ENCODE peak calls at places on chromosomes 3 and 15, in four cellular contexts. N is AG09319, F is NCI-H1092 treated with DMSO at 0.1 percent for 48 hours, R is NCI-H1105. X is an unnamed sample.

GRCh38 chr15:56168394-56168793 is 75.3 kb downstream of the RFX7 start:
- DNase-seq in R (no peak), N (no peak), F (no peak), X (no peak)

GRCh38 chr3:128282392-128283196 is 129.3 kb downstream of the EEFSEC start:
- DNase-seq in R (no peak), F (peak; percentile 72), N (peak; percentile 53), X (no peak)

GRCh38 chr15:98906712-98907083 is 100.9 kb downstream of the PGPEP1L start:
- DNase-seq in N (no peak), R (no peak), F (no peak), X (no peak)

GRCh38 chr3:23959147-23959900 is 14.2 kb downstream of the NR1D2 start:
- DNase-seq in N (peak; percentile 27), R (no peak), F (no peak), X (no peak)

GRCh38 chr15:55628369-55628730 is 40.2 kb upstream of the PYGO1 start:
- DNase-seq in N (peak; percentile 15), R (no peak), F (no peak), X (no peak)

GRCh38 chr15:80371924-80372323 is 32.3 kb upstream of the ARNT2 start:
- DNase-seq in N (no peak), F (no peak), R (no peak), X (no peak)

GRCh38 chr3:185316740-185317407 is 46.1 kb upstream of the MAP3K13 start:
- DNase-seq in F (no peak), R (no peak), N (no peak), X (no peak)

GRCh38 chr3:183377307-183377959 is 51.0 kb downstream of the MCF2L2 start:
- DNase-seq in R (peak; percentile 94), N (no peak), F (no peak), X (no peak)

GRCh38 chr3:57597973-57598351 is 818 bp upstream of the ARF4 start:
- DNase-seq in R (no peak), F (peak; percentile 41), N (no peak), X (no peak)

GRCh38 chr15:74202461-74203401 is at the start of gene STRA6:
- DNase-seq in N (no peak), R (no peak), F (no peak), X (peak; percentile 41)

GRCh38 chr15:41115652-41116115 is 396 bp downstream of the INO80 start:
- DNase-seq in R (peak; percentile 2), N (peak; percentile 24), F (peak; percentile 42), X (no peak)

GRCh38 chr3:184786271-184787010 is 25.5 kb upstream of the VPS8 start:
- DNase-seq in F (no peak), N (peak; percentile 75), R (no peak), X (no peak)

GRCh38 chr3:115217678-115218451 is 70.8 kb upstream of the ZBTB20 start:
- DNase-seq in N (peak; percentile 40), R (peak; percentile 65), F (peak; percentile 73), X (peak; percentile 47)

GRCh38 chr3:190764231-190764630 is 98.3 kb downstream of the GMNC start:
- DNase-seq in F (no peak), N (no peak), R (no peak), X (no peak)

GRCh38 chr3:908839-909238 is 184.0 kb upstream of the CNTN6 start:
- DNase-seq in N (no peak), F (no peak), R (no peak), X (no peak)

GRCh38 chr3:9402410-9403228 is 5.2 kb downstream of the SETD5 start:
- DNase-seq in F (peak; percentile 19), R (peak; percentile 44), N (no peak), X (no peak)

GRCh38 chr3:132405188-132405587 is 12.1 kb upstream of the DNAJC13 start:
- DNase-seq in N (no peak), R (no peak), F (peak; percentile 64), X (no peak)

GRCh38 chr15:93235926-93236781 is 147.1 kb upstream of the RGMA start:
- DNase-seq in F (no peak), N (no peak), R (no peak), X (no peak)

GRCh38 chr3:123757281-123757940 is 126.7 kb downstream of the MYLK start:
- DNase-seq in F (no peak), R (no peak), N (no peak), X (no peak)

GRCh38 chr15:88647362-88648105 is 8.7 kb downstream of the ISG20 start:
- DNase-seq in R (no peak), F (no peak), N (no peak), X (no peak)

GRCh38 chr15:69491051-69491505 is 38.5 kb downstream of the RPLP1 start:
- DNase-seq in R (no peak), F (no peak), N (no peak), X (no peak)

GRCh38 chr3:23762214-23763039 is 43.3 kb upstream of the UBE2E1 start:
- DNase-seq in F (no peak), N (no peak), R (no peak), X (no peak)

GRCh38 chr15:28935316-28935715 is 49.5 kb downstream of the APBA2 start:
- DNase-seq in F (no peak), N (no peak), R (no peak), X (no peak)

GRCh38 chr3:185153170-185153733 is 392 bp upstream of the C3orf70 start:
- DNase-seq in F (peak; percentile 33), N (no peak), R (no peak), X (no peak)

GRCh38 chr3:187012609-187013051 is 82.3 kb downstream of the ST6GAL1 start:
- DNase-seq in N (no peak), R (no peak), F (peak; percentile 26), X (no peak)

X was measured in NCI-H1694.